ENCODE peak calls at places on chromosomes 3 and 15, in ten cellular contexts. One of them, this sample, is unnamed.

GRCh38 chr3:42495393-42495792 is 7.0 kb upstream of the VIPR1 start:
- DNase-seq in GM18507: no peak
- DNase-seq in Kasumi-1: no peak
- DNase-seq in fibroblast of mammary gland: no peak
- DNase-seq in GM10248: no peak
- DNase-seq in HS-27A: no peak
- DNase-seq in AG09319: no peak
- DNase-seq in thoracic aorta: no peak
- DNase-seq in vagina: no peak
- DNase-seq in fibroblast of pulmonary artery: no peak
- DNase-seq in this sample: no peak

GRCh38 chr15:96337991-96338771 is 7.7 kb downstream of the NR2F2 start:
- DNase-seq in GM18507: no peak
- DNase-seq in Kasumi-1: no peak
- DNase-seq in fibroblast of mammary gland: peak
- DNase-seq in GM10248: no peak
- DNase-seq in HS-27A: no peak
- DNase-seq in AG09319: no peak
- DNase-seq in thoracic aorta: no peak
- DNase-seq in vagina: no peak
- DNase-seq in fibroblast of pulmonary artery: peak
- DNase-seq in this sample: no peak

GRCh38 chr3:171064461-171064860 is 37.9 kb upstream of the SLC2A2 start:
- DNase-seq in GM18507: no peak
- DNase-seq in Kasumi-1: no peak
- DNase-seq in fibroblast of mammary gland: no peak
- DNase-seq in GM10248: no peak
- DNase-seq in HS-27A: no peak
- DNase-seq in AG09319: no peak
- DNase-seq in thoracic aorta: no peak
- DNase-seq in vagina: no peak
- DNase-seq in fibroblast of pulmonary artery: no peak
- DNase-seq in this sample: no peak

GRCh38 chr3:148269816-148270215 is 427.9 kb upstream of the AGTR1 start:
- DNase-seq in GM18507: no peak
- DNase-seq in Kasumi-1: no peak
- DNase-seq in fibroblast of mammary gland: peak
- DNase-seq in GM10248: no peak
- DNase-seq in HS-27A: no peak
- DNase-seq in AG09319: no peak
- DNase-seq in thoracic aorta: no peak
- DNase-seq in vagina: no peak
- DNase-seq in fibroblast of pulmonary artery: no peak
- DNase-seq in this sample: no peak

GRCh38 chr3:20125912-20126311 is 60.1 kb downstream of the SGO1 start:
- DNase-seq in GM18507: peak
- DNase-seq in Kasumi-1: peak
- DNase-seq in fibroblast of mammary gland: peak
- DNase-seq in GM10248: peak
- DNase-seq in HS-27A: no peak
- DNase-seq in AG09319: no peak
- DNase-seq in thoracic aorta: no peak
- DNase-seq in vagina: no peak
- DNase-seq in fibroblast of pulmonary artery: no peak
- DNase-seq in this sample: peak

GRCh38 chr3:55947406-55947805 is 460.3 kb upstream of the WNT5A start:
- DNase-seq in GM18507: no peak
- DNase-seq in Kasumi-1: no peak
- DNase-seq in fibroblast of mammary gland: no peak
- DNase-seq in GM10248: no peak
- DNase-seq in HS-27A: no peak
- DNase-seq in AG09319: no peak
- DNase-seq in thoracic aorta: no peak
- DNase-seq in vagina: no peak
- DNase-seq in fibroblast of pulmonary artery: no peak
- DNase-seq in this sample: no peak

GRCh38 chr3:88912294-88913014 is 195.0 kb upstream of the EPHA3 start:
- DNase-seq in GM18507: no peak
- DNase-seq in Kasumi-1: no peak
- DNase-seq in fibroblast of mammary gland: no peak
- DNase-seq in GM10248: no peak
- DNase-seq in HS-27A: no peak
- DNase-seq in AG09319: no peak
- DNase-seq in thoracic aorta: no peak
- DNase-seq in vagina: no peak
- DNase-seq in fibroblast of pulmonary artery: no peak
- DNase-seq in this sample: no peak

GRCh38 chr15:40163657-40164416 is 3.0 kb downstream of the BUB1B start:
- DNase-seq in GM18507: no peak
- DNase-seq in Kasumi-1: no peak
- DNase-seq in fibroblast of mammary gland: no peak
- DNase-seq in GM10248: peak
- DNase-seq in HS-27A: no peak
- DNase-seq in AG09319: no peak
- DNase-seq in thoracic aorta: no peak
- DNase-seq in vagina: no peak
- DNase-seq in fibroblast of pulmonary artery: no peak
- DNase-seq in this sample: no peak

GRCh38 chr15:92638291-92638708 is 17.3 kb downstream of the FAM174B start:
- DNase-seq in GM18507: no peak
- DNase-seq in Kasumi-1: no peak
- DNase-seq in fibroblast of mammary gland: no peak
- DNase-seq in GM10248: no peak
- DNase-seq in HS-27A: no peak
- DNase-seq in AG09319: no peak
- DNase-seq in thoracic aorta: no peak
- DNase-seq in vagina: no peak
- DNase-seq in fibroblast of pulmonary artery: no peak
- DNase-seq in this sample: no peak

GRCh38 chr15:53296603-53297002 is 462.9 kb downstream of the WDR72 start:
- DNase-seq in GM18507: no peak
- DNase-seq in Kasumi-1: no peak
- DNase-seq in fibroblast of mammary gland: no peak
- DNase-seq in GM10248: no peak
- DNase-seq in HS-27A: no peak
- DNase-seq in AG09319: no peak
- DNase-seq in thoracic aorta: no peak
- DNase-seq in vagina: no peak
- DNase-seq in fibroblast of pulmonary artery: no peak
- DNase-seq in this sample: no peak

GRCh38 chr3:171876651-171877272 is 33.6 kb downstream of the TMEM212 start:
- DNase-seq in GM18507: no peak
- DNase-seq in Kasumi-1: no peak
- DNase-seq in fibroblast of mammary gland: peak
- DNase-seq in GM10248: no peak
- DNase-seq in HS-27A: peak
- DNase-seq in AG09319: peak
- DNase-seq in thoracic aorta: no peak
- DNase-seq in vagina: no peak
- DNase-seq in fibroblast of pulmonary artery: peak
- DNase-seq in this sample: no peak

GRCh38 chr15:64163662-64164362 is 990 bp upstream of the PPIB start:
- DNase-seq in GM18507: no peak
- DNase-seq in Kasumi-1: no peak
- DNase-seq in fibroblast of mammary gland: no peak
- DNase-seq in GM10248: no peak
- DNase-seq in HS-27A: no peak
- DNase-seq in AG09319: no peak
- DNase-seq in thoracic aorta: no peak
- DNase-seq in vagina: no peak
- DNase-seq in fibroblast of pulmonary artery: no peak
- DNase-seq in this sample: no peak

GRCh38 chr3:196268270-196269163 is 19.0 kb downstream of the PCYT1A start:
- DNase-seq in GM18507: no peak
- DNase-seq in Kasumi-1: peak
- DNase-seq in fibroblast of mammary gland: peak
- DNase-seq in GM10248: no peak
- DNase-seq in HS-27A: no peak
- DNase-seq in AG09319: no peak
- DNase-seq in thoracic aorta: no peak
- DNase-seq in vagina: no peak
- DNase-seq in fibroblast of pulmonary artery: peak
- DNase-seq in this sample: no peak

GRCh38 chr3:140898340-140899180 is 43.1 kb upstream of the SLC25A36 start:
- DNase-seq in GM18507: peak
- DNase-seq in Kasumi-1: peak
- DNase-seq in fibroblast of mammary gland: peak
- DNase-seq in GM10248: peak
- DNase-seq in HS-27A: peak
- DNase-seq in AG09319: peak
- DNase-seq in thoracic aorta: no peak
- DNase-seq in vagina: no peak
- DNase-seq in fibroblast of pulmonary artery: peak
- DNase-seq in this sample: no peak

GRCh38 chr3:128353991-128354687 is 112.6 kb downstream of the DNAJB8 start:
- DNase-seq in GM18507: no peak
- DNase-seq in Kasumi-1: no peak
- DNase-seq in fibroblast of mammary gland: no peak
- DNase-seq in GM10248: no peak
- DNase-seq in HS-27A: no peak
- DNase-seq in AG09319: no peak
- DNase-seq in thoracic aorta: no peak
- DNase-seq in vagina: no peak
- DNase-seq in fibroblast of pulmonary artery: peak
- DNase-seq in this sample: no peak

GRCh38 chr15:80426316-80426715 is 22.1 kb downstream of the ARNT2 start:
- DNase-seq in GM18507: no peak
- DNase-seq in Kasumi-1: no peak
- DNase-seq in fibroblast of mammary gland: no peak
- DNase-seq in GM10248: no peak
- DNase-seq in HS-27A: no peak
- DNase-seq in AG09319: no peak
- DNase-seq in thoracic aorta: no peak
- DNase-seq in vagina: no peak
- DNase-seq in fibroblast of pulmonary artery: no peak
- DNase-seq in this sample: no peak

GRCh38 chr3:13149331-13150203 is 76.3 kb upstream of the IQSEC1 start:
- DNase-seq in GM18507: no peak
- DNase-seq in Kasumi-1: no peak
- DNase-seq in fibroblast of mammary gland: no peak
- DNase-seq in GM10248: no peak
- DNase-seq in HS-27A: no peak
- DNase-seq in AG09319: no peak
- DNase-seq in thoracic aorta: no peak
- DNase-seq in vagina: no peak
- DNase-seq in fibroblast of pulmonary artery: no peak
- DNase-seq in this sample: no peak

GRCh38 chr3:150760431-150761200 is 2.4 kb downstream of the SIAH2 start:
- DNase-seq in GM18507: no peak
- DNase-seq in Kasumi-1: no peak
- DNase-seq in fibroblast of mammary gland: no peak
- DNase-seq in GM10248: peak
- DNase-seq in HS-27A: no peak
- DNase-seq in AG09319: no peak
- DNase-seq in thoracic aorta: no peak
- DNase-seq in vagina: no peak
- DNase-seq in fibroblast of pulmonary artery: no peak
- DNase-seq in this sample: no peak

GRCh38 chr3:13483286-13483685 is 3.2 kb downstream of the HDAC11 start:
- DNase-seq in GM18507: no peak
- DNase-seq in Kasumi-1: no peak
- DNase-seq in fibroblast of mammary gland: no peak
- DNase-seq in GM10248: no peak
- DNase-seq in HS-27A: no peak
- DNase-seq in AG09319: no peak
- DNase-seq in thoracic aorta: no peak
- DNase-seq in vagina: no peak
- DNase-seq in fibroblast of pulmonary artery: no peak
- DNase-seq in this sample: no peak

GRCh38 chr3:160809453-160809852 is 53.4 kb downstream of the PPM1L start:
- DNase-seq in GM18507: no peak
- DNase-seq in Kasumi-1: no peak
- DNase-seq in fibroblast of mammary gland: no peak
- DNase-seq in GM10248: no peak
- DNase-seq in HS-27A: no peak
- DNase-seq in AG09319: no peak
- DNase-seq in thoracic aorta: no peak
- DNase-seq in vagina: no peak
- DNase-seq in fibroblast of pulmonary artery: no peak
- DNase-seq in this sample: no peak

GRCh38 chr3:127184870-127185216 is 8.1 kb upstream of the PRR23E start:
- DNase-seq in GM18507: no peak
- DNase-seq in Kasumi-1: no peak
- DNase-seq in fibroblast of mammary gland: no peak
- DNase-seq in GM10248: peak
- DNase-seq in HS-27A: no peak
- DNase-seq in AG09319: no peak
- DNase-seq in thoracic aorta: no peak
- DNase-seq in vagina: no peak
- DNase-seq in fibroblast of pulmonary artery: no peak
- DNase-seq in this sample: no peak

GRCh38 chr15:76979331-76979925 is 15.5 kb upstream of the PSTPIP1 start:
- DNase-seq in GM18507: no peak
- DNase-seq in Kasumi-1: no peak
- DNase-seq in fibroblast of mammary gland: no peak
- DNase-seq in GM10248: no peak
- DNase-seq in HS-27A: no peak
- DNase-seq in AG09319: no peak
- DNase-seq in thoracic aorta: no peak
- DNase-seq in vagina: no peak
- DNase-seq in fibroblast of pulmonary artery: no peak
- DNase-seq in this sample: no peak

GRCh38 chr3:134708025-134708597 is 57.3 kb upstream of the KY start:
- DNase-seq in GM18507: no peak
- DNase-seq in Kasumi-1: no peak
- DNase-seq in fibroblast of mammary gland: peak
- DNase-seq in GM10248: no peak
- DNase-seq in HS-27A: no peak
- DNase-seq in AG09319: no peak
- DNase-seq in thoracic aorta: no peak
- DNase-seq in vagina: no peak
- DNase-seq in fibroblast of pulmonary artery: peak
- DNase-seq in this sample: no peak

GRCh38 chr15:75174736-75175135 is 26.9 kb upstream of the C15orf39 start:
- DNase-seq in GM18507: no peak
- DNase-seq in Kasumi-1: no peak
- DNase-seq in fibroblast of mammary gland: no peak
- DNase-seq in GM10248: no peak
- DNase-seq in HS-27A: no peak
- DNase-seq in AG09319: no peak
- DNase-seq in thoracic aorta: no peak
- DNase-seq in vagina: no peak
- DNase-seq in fibroblast of pulmonary artery: no peak
- DNase-seq in this sample: no peak

GRCh38 chr3:77186728-77187127 is 146.8 kb downstream of the ROBO2 start:
- DNase-seq in GM18507: no peak
- DNase-seq in Kasumi-1: no peak
- DNase-seq in fibroblast of mammary gland: peak
- DNase-seq in GM10248: no peak
- DNase-seq in HS-27A: no peak
- DNase-seq in AG09319: no peak
- DNase-seq in thoracic aorta: no peak
- DNase-seq in vagina: no peak
- DNase-seq in fibroblast of pulmonary artery: peak
- DNase-seq in this sample: no peak

GRCh38 chr15:67049351-67050044 is 15.9 kb upstream of the SMAD3 start:
- DNase-seq in GM18507: no peak
- DNase-seq in Kasumi-1: no peak
- DNase-seq in fibroblast of mammary gland: peak
- DNase-seq in GM10248: no peak
- DNase-seq in HS-27A: peak
- DNase-seq in AG09319: no peak
- DNase-seq in thoracic aorta: no peak
- DNase-seq in vagina: no peak
- DNase-seq in fibroblast of pulmonary artery: peak
- DNase-seq in this sample: no peak

GRCh38 chr3:4686619-4687018 is 193.5 kb downstream of the ITPR1 start:
- DNase-seq in GM18507: no peak
- DNase-seq in Kasumi-1: no peak
- DNase-seq in fibroblast of mammary gland: no peak
- DNase-seq in GM10248: no peak
- DNase-seq in HS-27A: no peak
- DNase-seq in AG09319: no peak
- DNase-seq in thoracic aorta: no peak
- DNase-seq in vagina: no peak
- DNase-seq in fibroblast of pulmonary artery: no peak
- DNase-seq in this sample: no peak

GRCh38 chr15:78479650-78480049 is 27.7 kb upstream of the HYKK start:
- DNase-seq in GM18507: no peak
- DNase-seq in Kasumi-1: no peak
- DNase-seq in fibroblast of mammary gland: no peak
- DNase-seq in GM10248: no peak
- DNase-seq in HS-27A: no peak
- DNase-seq in AG09319: no peak
- DNase-seq in thoracic aorta: no peak
- DNase-seq in vagina: no peak
- DNase-seq in fibroblast of pulmonary artery: no peak
- DNase-seq in this sample: no peak